ENCODE peak calls at places on chromosomes 4 and X, in ten cellular contexts. A, D, Y, C, O, S, W, E, P and Z are unnamed samples.

GRCh38 chr4:172996571-172997216 is 171.9 kb upstream of the GALNT7 start:
- DNase-seq in A (peak), D (no peak), Y (peak), C (no peak), O (no peak), S (no peak), W (peak), E (no peak), P (peak), Z (no peak)

GRCh38 chrX:129833153-129834004 is 10.3 kb downstream of the ZDHHC9 start:
- DNase-seq in A (peak), D (no peak), Y (peak), C (no peak), O (no peak), S (no peak), W (peak), E (no peak), P (no peak), Z (no peak)

GRCh38 chr4:526189-526909 is 27.3 kb downstream of the PIGG start:
- DNase-seq in A (no peak), D (no peak), Y (no peak), C (no peak), O (no peak), S (no peak), W (no peak), E (no peak), P (no peak), Z (no peak)

GRCh38 chr4:184766421-184766820 is 32.5 kb upstream of the CENPU start:
- DNase-seq in A (no peak), D (no peak), Y (no peak), C (no peak), O (no peak), S (no peak), W (no peak), E (no peak), P (no peak), Z (no peak)

GRCh38 chrX:118495958-118496762 is 545 bp downstream of the DOCK11 start:
- DNase-seq in A (no peak), D (peak), Y (peak), C (peak), O (peak), S (peak), W (no peak), E (peak), P (peak), Z (peak)

GRCh38 chrX:41449138-41449537 is 2.0 kb downstream of the NYX start:
- DNase-seq in A (no peak), D (no peak), Y (no peak), C (no peak), O (no peak), S (no peak), W (no peak), E (no peak), P (no peak), Z (no peak)

GRCh38 chrX:135974279-135974856 is 580 bp upstream of the MMGT1 start:
- DNase-seq in A (peak), D (peak), Y (peak), C (peak), O (peak), S (peak), W (peak), E (peak), P (peak), Z (no peak)

GRCh38 chrX:68254738-68255645 is 178.3 kb downstream of the OPHN1 start:
- DNase-seq in A (no peak), D (no peak), Y (no peak), C (no peak), O (no peak), S (no peak), W (peak), E (no peak), P (no peak), Z (no peak)

GRCh38 chrX:41293269-41293668 is 40.7 kb upstream of the DDX3X start:
- DNase-seq in A (no peak), D (no peak), Y (no peak), C (no peak), O (no peak), S (no peak), W (no peak), E (no peak), P (no peak), Z (no peak)

GRCh38 chrX:102934624-102935023 is 2.4 kb upstream of the RAB40AL start:
- DNase-seq in A (peak), D (no peak), Y (peak), C (peak), O (peak), S (no peak), W (peak), E (peak), P (peak), Z (no peak)

GRCh38 chr4:40525811-40526598 is 103.7 kb downstream of the RBM47 start:
- DNase-seq in A (peak), D (no peak), Y (peak), C (no peak), O (no peak), S (no peak), W (peak), E (peak), P (no peak), Z (no peak)

GRCh38 chr4:59571805-59572430 is 1628.2 kb upstream of the ADGRL3 start:
- DNase-seq in A (no peak), D (no peak), Y (no peak), C (no peak), O (no peak), S (no peak), W (no peak), E (no peak), P (no peak), Z (no peak)

GRCh38 chr4:100823066-100823992 is 305.5 kb upstream of the EMCN start:
- DNase-seq in A (no peak), D (no peak), Y (no peak), C (no peak), O (no peak), S (no peak), W (no peak), E (no peak), P (no peak), Z (no peak)

GRCh38 chr4:186820371-186820990 is 96.8 kb upstream of the FAT1 start:
- DNase-seq in A (peak), D (no peak), Y (peak), C (no peak), O (peak), S (no peak), W (peak), E (no peak), P (peak), Z (no peak)

GRCh38 chrX:132956421-132957210 is 1.8 kb downstream of the HS6ST2 start:
- DNase-seq in A (no peak), D (no peak), Y (no peak), C (peak), O (peak), S (no peak), W (no peak), E (no peak), P (no peak), Z (no peak)

GRCh38 chr4:152850377-152850776 is 70.6 kb downstream of the ARFIP1 start:
- DNase-seq in A (peak), D (no peak), Y (no peak), C (no peak), O (no peak), S (peak), W (peak), E (no peak), P (no peak), Z (no peak)

GRCh38 chr4:36241771-36242170 is 2.5 kb downstream of the ARAP2 start:
- DNase-seq in A (peak), D (no peak), Y (peak), C (no peak), O (no peak), S (no peak), W (no peak), E (no peak), P (no peak), Z (no peak)

GRCh38 chrX:150406559-150406958 is 43.4 kb downstream of the MAMLD1 start:
- DNase-seq in A (no peak), D (no peak), Y (no peak), C (no peak), O (no peak), S (no peak), W (peak), E (no peak), P (no peak), Z (no peak)

GRCh38 chrX:15299945-15300851 is 15.2 kb downstream of the ASB11 start:
- DNase-seq in A (peak), D (no peak), Y (peak), C (peak), O (peak), S (no peak), W (peak), E (no peak), P (peak), Z (no peak)
- TF ChIP-seq CTCF in A (peak), D (peak), Y (peak), C (peak), O (peak), S (peak), W (peak), E (no peak), P (peak), Z (peak)

DNA sequence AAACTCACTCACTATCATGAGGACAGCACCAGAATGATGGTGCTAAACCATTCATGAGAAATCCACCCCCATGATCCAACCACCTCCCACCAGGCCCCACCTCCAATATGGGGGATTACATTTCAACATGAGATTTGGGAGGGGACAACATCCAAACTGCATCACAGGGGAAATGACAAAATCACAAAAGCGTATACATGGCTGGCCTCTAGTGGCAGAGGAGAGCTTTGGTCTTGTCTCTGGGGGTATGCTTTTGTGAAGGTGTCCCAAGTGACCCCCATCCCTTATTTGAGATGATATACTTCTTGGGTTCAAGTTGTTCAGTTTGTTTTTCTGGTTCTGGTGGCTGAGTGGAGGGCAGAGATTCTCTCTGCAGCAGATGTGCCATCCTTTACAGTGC is 8.5 kb upstream of the SETD7 start:
- DNase-seq in A (no peak), D (peak), Y (no peak), C (no peak), O (no peak), S (no peak), W (no peak), E (no peak), P (no peak), Z (no peak)
- TF ChIP-seq CTCF in A (peak), D (no peak), Y (peak), C (no peak), O (peak), S (peak), W (no peak), E (no peak), P (no peak), Z (peak)

DNA sequence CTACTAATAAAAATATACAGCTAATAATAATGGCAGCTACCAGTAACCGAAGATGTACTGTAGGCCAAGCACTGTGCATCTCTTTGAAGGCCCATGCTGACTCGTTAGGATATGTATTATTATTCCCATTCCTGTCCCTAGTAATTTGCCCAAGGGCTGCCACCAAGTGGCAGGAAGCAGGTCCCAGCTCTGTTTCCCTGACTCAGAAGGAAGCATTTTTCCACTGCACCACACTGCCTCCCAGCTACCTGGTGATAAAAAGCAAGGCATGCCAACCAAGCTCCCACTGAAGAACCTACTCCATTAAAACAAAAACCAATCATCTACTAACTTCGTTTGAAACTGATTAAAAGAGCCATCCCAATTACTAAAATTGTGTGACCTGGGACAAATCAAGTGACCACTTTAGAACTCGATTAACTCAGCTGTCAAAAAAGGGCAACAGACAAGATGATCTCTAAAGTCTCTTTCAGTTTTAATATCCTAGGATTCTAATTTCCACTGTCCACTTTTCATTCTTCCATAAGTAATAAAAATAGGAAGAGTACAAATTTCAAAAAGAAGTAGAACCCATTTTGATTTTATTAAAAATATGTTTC is 24.3 kb upstream of the PGM2 start:
- DNase-seq in A (peak), D (no peak), Y (peak), C (peak), O (peak), S (peak), W (peak), E (peak), P (peak), Z (no peak)
- TF ChIP-seq CTCF in A (peak), D (no peak), Y (peak), C (peak), O (peak), S (peak), W (peak), E (no peak), P (peak), Z (peak)

GRCh38 chrX:106680716-106681115 is 45.8 kb upstream of the RNF128 start:
- DNase-seq in A (no peak), D (no peak), Y (no peak), C (no peak), O (no peak), S (no peak), W (no peak), E (no peak), P (no peak), Z (no peak)
- TF ChIP-seq CTCF in A (no peak), D (no peak), Y (no peak), C (no peak), O (no peak), S (no peak), W (no peak), E (no peak), P (no peak), Z (no peak)

DNA sequence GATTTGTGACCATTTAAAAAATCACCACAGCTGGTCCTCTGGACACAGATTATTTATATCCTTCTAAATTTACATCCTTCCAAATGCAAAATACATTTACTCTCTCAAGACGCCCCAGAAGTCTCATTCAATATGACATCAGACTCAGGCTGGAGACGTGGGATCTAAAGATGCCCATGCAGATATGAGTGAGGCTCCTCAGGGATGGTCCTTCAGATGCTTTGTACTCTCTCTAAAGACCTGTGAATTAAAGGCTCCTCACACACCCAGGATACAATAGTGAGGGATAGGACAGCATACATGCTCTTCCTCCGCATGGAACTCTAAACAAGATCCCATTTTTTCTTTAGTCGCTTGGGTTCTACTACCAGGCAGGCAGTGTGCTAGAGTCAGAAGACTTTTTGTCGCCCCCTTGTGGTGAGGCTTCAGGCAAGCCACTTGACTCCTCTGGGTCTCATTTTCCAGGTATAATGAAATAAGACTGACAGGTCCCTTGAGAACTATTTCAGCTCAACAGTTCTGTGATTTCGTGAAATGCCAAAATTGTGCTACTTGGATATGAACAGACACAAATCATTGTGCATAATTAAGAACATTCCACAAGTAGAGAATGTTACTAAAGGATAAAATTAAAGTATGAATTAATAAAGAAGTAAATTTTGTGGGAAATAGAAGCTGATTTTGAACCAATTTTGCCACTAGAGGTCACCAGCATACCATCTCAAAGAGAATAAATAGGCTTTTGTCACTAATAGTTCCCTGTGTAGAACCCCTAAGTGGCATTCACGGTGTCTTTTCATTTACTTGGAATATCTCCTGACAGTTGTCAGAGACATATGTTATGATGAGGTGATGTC is 13.6 kb upstream of the SCOC start:
- DNase-seq in A (peak), D (peak), Y (peak), C (peak), O (peak), S (peak), W (peak), E (peak), P (peak), Z (no peak)
- TF ChIP-seq CTCF in A (peak), D (peak), Y (peak), C (peak), O (peak), S (peak), W (peak), E (no peak), P (peak), Z (peak)

GRCh38 chrX:15854080-15854655 is 445 bp downstream of the AP1S2 start:
- DNase-seq in A (peak), D (peak), Y (no peak), C (peak), O (peak), S (peak), W (no peak), E (peak), P (no peak), Z (no peak)
- TF ChIP-seq CTCF in A (peak), D (peak), Y (peak), C (peak), O (peak), S (peak), W (peak), E (no peak), P (no peak), Z (peak)